ENCODE peak calls at places on chromosomes 12 and 14, in seven cellular contexts. H is CD4-positive, alpha-beta memory T cell; P is astrocyte; B is H1; L is CD8-positive, alpha-beta T cell; Y is heart right ventricle; A is heart left ventricle. D is an unnamed sample.

GRCh38 chr14:31224808-31225207 is 17.2 kb upstream of the HECTD1 start:
- DNase-seq in H (no peak), P (no peak), B (no peak), L (no peak), Y (no peak), A (no peak), D (no peak)

GRCh38 chr12:30599631-30600030 is 96.0 kb downstream of the IPO8 start:
- DNase-seq in H (no peak), P (no peak), B (no peak), L (no peak), Y (no peak), A (no peak), D (no peak)

GRCh38 chr14:73817020-73817419 is 34.6 kb upstream of the PTGR2 start:
- DNase-seq in H (no peak), P (no peak), B (no peak), L (no peak), Y (no peak), A (no peak), D (no peak)

GRCh38 chr12:19654630-19655384 is 215.5 kb downstream of the AEBP2 start:
- DNase-seq in H (no peak), P (peak; percentile 44), B (no peak), L (no peak), Y (no peak), A (no peak), D (no peak)

GRCh38 chr14:81169711-81170103 is 51.1 kb downstream of the GTF2A1 start:
- DNase-seq in H (no peak), P (no peak), B (no peak), L (no peak), Y (peak; percentile 74), A (peak; percentile 70), D (peak; percentile 11)

GRCh38 chr14:102461490-102462317 is 47.9 kb downstream of the ANKRD9 start:
- DNase-seq in H (no peak), P (no peak), B (no peak), L (no peak), Y (no peak), A (no peak), D (no peak)

GRCh38 chr14:90444077-90444696 is 47.4 kb downstream of the CALM1 start:
- DNase-seq in H (no peak), P (no peak), B (no peak), L (no peak), Y (no peak), A (no peak), D (no peak)

GRCh38 chr12:94134226-94134795 is 14.1 kb upstream of the PLXNC1 start:
- DNase-seq in H (peak; percentile 49), P (peak; percentile 25), B (no peak), L (no peak), Y (peak; percentile 21), A (no peak), D (no peak)

GRCh38 chr12:117596968-117597367 is 235.5 kb upstream of the NOS1 start:
- DNase-seq in H (no peak), P (no peak), B (no peak), L (no peak), Y (no peak), A (no peak), D (no peak)

GRCh38 chr14:18660585-18660922 is 59.6 kb downstream of the OR11H12 start:
- DNase-seq in H (no peak), P (no peak), B (no peak), L (no peak), Y (no peak), A (no peak), D (no peak)
- H3K9me3 ChIP-seq in H (no peaks in the 10 kb centered on the region), P (peaks cover 13% of the 10 kb centered on the region), B (peaks cover 50% of the 10 kb centered on the region), L (no peaks in the 10 kb centered on the region), Y (peaks cover 9% of the 10 kb centered on the region), A (no peaks in the 10 kb centered on the region), D (no peaks in the 10 kb centered on the region)

DNA sequence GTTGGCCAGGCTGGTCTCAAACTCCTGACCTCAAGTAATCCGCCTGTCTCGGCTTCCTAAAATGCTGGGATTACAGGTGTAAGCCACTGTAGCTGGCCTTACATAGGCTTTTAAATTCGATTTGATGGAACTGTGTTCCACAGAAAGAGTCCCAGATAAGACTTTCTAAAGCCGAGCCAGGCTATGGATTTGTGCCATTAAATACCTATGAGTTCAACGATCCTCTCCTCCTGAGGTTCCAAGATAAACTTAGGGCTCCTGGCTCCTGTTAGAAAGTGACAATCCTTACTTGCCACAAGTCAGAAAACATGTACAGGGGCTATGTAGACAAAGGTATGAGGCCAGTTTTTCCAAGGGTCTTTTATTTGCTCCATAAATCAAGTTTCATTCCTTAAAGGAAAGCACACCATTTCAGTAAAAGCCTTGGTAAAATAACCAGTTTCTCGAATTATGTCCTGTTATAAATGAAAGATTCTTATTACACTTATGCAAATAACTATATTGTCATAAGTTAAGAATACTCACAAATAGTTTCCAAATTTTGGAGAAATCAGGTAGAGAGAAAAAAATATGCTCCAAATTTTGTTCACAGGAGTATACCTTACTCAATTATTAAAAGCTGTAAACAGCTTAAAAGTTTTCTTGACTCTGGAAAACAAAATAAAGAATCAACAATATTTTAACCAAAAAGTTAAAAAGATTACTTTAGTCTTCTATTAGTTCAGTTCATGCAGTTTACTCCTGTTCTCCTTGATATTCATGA is 36.1 kb upstream of the LRRK2 start:
- DNase-seq in H (no peak), P (no peak), B (no peak), L (no peak), Y (no peak), A (no peak), D (no peak)
- H3K9me3 ChIP-seq in H (no peaks in the 10 kb centered on the region), P (peaks cover 4% of the 10 kb centered on the region), B (peaks cover 11% of the 10 kb centered on the region), L (no peaks in the 10 kb centered on the region), Y (peaks cover 29% of the 10 kb centered on the region), A (no peaks in the 10 kb centered on the region), D (no peaks in the 10 kb centered on the region)

DNA sequence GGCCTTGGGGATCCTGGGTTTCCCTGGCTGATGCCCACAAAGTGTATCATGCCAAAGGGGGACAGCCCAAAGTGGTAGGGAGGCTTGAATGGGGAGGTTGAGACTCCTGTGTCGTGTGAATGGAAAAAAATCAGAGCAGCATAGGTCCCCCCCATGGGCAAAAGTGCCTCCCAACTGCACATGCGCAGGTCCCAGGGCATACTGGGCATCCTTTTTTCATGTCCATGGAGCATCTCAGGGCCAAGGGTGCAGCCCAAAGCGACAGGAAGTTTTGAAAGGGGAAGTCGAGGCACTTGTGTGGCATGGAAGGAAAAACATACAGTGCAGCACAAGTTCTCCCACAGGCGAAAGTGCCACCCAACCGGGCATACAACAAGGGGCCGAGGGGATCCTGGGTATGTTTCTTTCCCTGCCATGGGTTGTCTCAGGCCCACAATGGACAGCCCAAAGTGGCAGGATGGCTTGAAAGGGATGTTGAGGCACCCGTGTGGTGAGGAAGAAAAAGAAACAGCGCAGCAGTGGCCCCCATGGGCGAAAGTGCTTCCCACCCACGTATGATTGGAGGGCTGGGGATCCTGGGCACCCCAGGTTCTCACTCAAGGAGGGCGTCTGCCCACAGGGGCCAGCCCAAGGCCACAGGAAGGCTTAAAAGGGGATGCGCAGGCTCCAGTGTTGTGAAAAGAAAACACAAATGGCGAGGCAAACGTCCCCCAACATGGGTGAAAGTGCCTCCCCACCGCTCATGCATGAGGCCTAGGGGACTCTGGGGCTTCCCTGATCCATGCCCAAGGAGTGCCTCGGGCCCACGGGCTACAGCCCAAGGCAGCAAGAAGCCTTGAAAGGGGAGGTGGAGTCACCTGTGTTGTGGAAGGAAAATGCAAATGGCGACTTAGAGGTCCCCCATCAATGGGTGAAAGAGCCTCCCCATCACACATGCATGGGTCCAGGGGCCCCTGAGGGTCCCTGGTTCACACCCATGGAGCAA is 573.7 kb downstream of the ALG10 start:
- DNase-seq in H (no peak), P (no peak), B (no peak), L (no peak), Y (no peak), A (no peak), D (no peak)
- H3K9me3 ChIP-seq in H (no peaks in the 10 kb centered on the region), P (peaks cover 19% of the 10 kb centered on the region), B (peaks cover 86% of the 10 kb centered on the region), L (no peaks in the 10 kb centered on the region), Y (peaks cover 100% of the 10 kb centered on the region), A (peaks cover 6% of the 10 kb centered on the region), D (peaks cover 5% of the 10 kb centered on the region)

DNA sequence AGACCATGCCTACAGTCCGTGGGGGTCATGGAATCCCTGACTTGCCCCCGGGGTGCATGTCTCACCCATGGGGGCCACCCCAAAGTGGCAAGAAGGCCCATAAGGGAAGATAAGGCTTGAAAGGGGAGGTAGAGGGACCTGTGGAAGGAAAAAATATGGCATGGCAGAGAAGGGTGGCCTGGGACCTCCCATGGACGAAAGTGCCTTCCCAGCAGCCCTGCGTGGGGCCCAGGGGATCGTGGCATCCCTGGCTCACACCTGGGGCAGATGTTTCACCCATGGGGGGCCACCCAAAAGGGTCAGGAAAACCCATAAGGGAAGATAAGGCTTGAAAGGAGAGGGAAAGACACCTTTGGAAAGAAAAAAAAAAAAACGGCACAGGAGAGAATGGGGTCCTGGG is 264.6 kb downstream of the ALG10 start:
- DNase-seq in H (no peak), P (no peak), B (no peak), L (no peak), Y (no peak), A (no peak), D (no peak)
- H3K9me3 ChIP-seq in H (no peaks in the 10 kb centered on the region), P (peaks cover 13% of the 10 kb centered on the region), B (peaks cover 91% of the 10 kb centered on the region), L (peaks cover 5% of the 10 kb centered on the region), Y (peaks cover 92% of the 10 kb centered on the region), A (no peaks in the 10 kb centered on the region), D (no peaks in the 10 kb centered on the region)

GRCh38 chr14:79298373-79298772 is 912.9 kb downstream of the DIO2 start:
- DNase-seq in H (no peak), P (no peak), B (no peak), L (no peak), Y (no peak), A (no peak), D (no peak)

GRCh38 chr14:79299162-79299561 is 912.1 kb downstream of the DIO2 start:
- DNase-seq in H (no peak), P (no peak), B (no peak), L (no peak), Y (no peak), A (no peak), D (no peak)

GRCh38 chr14:79306546-79306945 is 904.8 kb downstream of the DIO2 start:
- DNase-seq in H (no peak), P (no peak), B (no peak), L (no peak), Y (no peak), A (no peak), D (no peak)

GRCh38 chr14:79304279-79304678 is 907.0 kb downstream of the DIO2 start:
- DNase-seq in H (no peak), P (no peak), B (no peak), L (no peak), Y (no peak), A (no peak), D (no peak)
- H3K9me3 ChIP-seq in H (no peaks in the 10 kb centered on the region), P (no peaks in the 10 kb centered on the region), B (no peaks in the 10 kb centered on the region), L (no peaks in the 10 kb centered on the region), Y (no peaks in the 10 kb centered on the region), A (no peaks in the 10 kb centered on the region), D (no peaks in the 10 kb centered on the region)

GRCh38 chr12:38163442-38163801 is 153.2 kb upstream of the ALG10B start:
- DNase-seq in H (no peak), P (no peak), B (no peak), L (no peak), Y (no peak), A (no peak), D (no peak)
- H3K9me3 ChIP-seq in H (no peaks in the 10 kb centered on the region), P (peaks cover 4% of the 10 kb centered on the region), B (peaks cover 78% of the 10 kb centered on the region), L (no peaks in the 10 kb centered on the region), Y (peaks cover 23% of the 10 kb centered on the region), A (no peaks in the 10 kb centered on the region), D (no peaks in the 10 kb centered on the region)